ENCODE peak calls at places on chromosomes 7 and 10, in ten cellular contexts. K is AG08396; W is stimulated activated CD4-positive, alpha-beta T cell treated with anti-CD3 and anti-CD28 coated beads, TNF-alpha, amount 100 ng/mL, for 24 hours; V is NCI-H1092; H is GM04503; J is AG08395; L is dorsolateral prefrontal cortex; B is stimulated activated naive CD8-positive, alpha-beta T cell treated with anti-CD3 and anti-CD28 coated beads, Interleukin-15, amount 100 ng/mL, for 72 hours; G is cardiac fibroblast; S is EL. T is an unnamed sample.

GRCh38 chr7:108413782-108414492 is 42.3 kb downstream of the NRCAM start:
- DNase-seq in H (no peak), B (no peak), G (peak), W (no peak), S (peak), K (peak), V (no peak), L (no peak), J (peak), T (no peak)

GRCh38 chr10:130772056-130772455 is 539.5 kb downstream of the TCERG1L start:
- DNase-seq in H (no peak), B (no peak), L (no peak), K (no peak), W (no peak), G (no peak), S (no peak), V (no peak), J (no peak), T (no peak)

GRCh38 chr10:103894454-103894853 is 23.5 kb downstream of the STN1 start:
- DNase-seq in J (peak), S (no peak), G (peak), B (no peak), W (no peak), V (no peak), H (no peak), K (no peak), L (no peak), T (no peak)

GRCh38 chr10:123966896-123967231 is 75.3 kb upstream of the CPXM2 start:
- DNase-seq in V (no peak), L (no peak), K (no peak), W (no peak), S (no peak), G (no peak), H (no peak), B (no peak), J (peak), T (no peak)

GRCh38 chr10:116779076-116779687 is 36.8 kb upstream of the HSPA12A start:
- DNase-seq in H (no peak), S (peak), W (no peak), V (no peak), G (peak), J (no peak), K (no peak), B (no peak), L (no peak), T (no peak)

GRCh38 chr10:6023661-6024333 is 38.4 kb downstream of the IL2RA start:
- DNase-seq in L (no peak), B (no peak), V (no peak), G (no peak), S (peak), W (no peak), J (peak), K (peak), H (peak), T (no peak)

GRCh38 chr10:11563936-11564335 is 47.5 kb downstream of the USP6NL start:
- DNase-seq in V (no peak), L (no peak), K (no peak), S (no peak), B (no peak), W (no peak), H (no peak), J (no peak), G (no peak), T (no peak)

GRCh38 chr7:30237271-30237695 is 47.1 kb upstream of the ZNRF2 start:
- DNase-seq in G (no peak), L (no peak), B (no peak), H (no peak), J (no peak), S (no peak), W (no peak), K (no peak), V (no peak), T (no peak)

GRCh38 chr7:27196287-27196739 is 3.6 kb downstream of the HOXA13 start:
- DNase-seq in B (peak), K (peak), W (peak), L (peak), S (peak), V (peak), G (peak), H (no peak), J (peak), T (peak)

GRCh38 chr7:81013036-81013435 is 94.2 kb upstream of the SEMA3C start:
- DNase-seq in G (peak), V (no peak), B (no peak), H (peak), W (no peak), L (no peak), S (peak), K (peak), J (peak), T (no peak)

GRCh38 chr7:14219125-14219524 is 229.7 kb upstream of the ETV1 start:
- DNase-seq in H (no peak), S (no peak), W (no peak), G (peak), K (no peak), J (no peak), V (no peak), L (no peak), B (no peak), T (no peak)

GRCh38 chr7:22860337-22860736 is 37.7 kb upstream of the TOMM7 start:
- DNase-seq in H (no peak), L (no peak), K (no peak), J (no peak), G (no peak), S (no peak), W (no peak), V (no peak), B (no peak), T (no peak)

GRCh38 chr7:44767912-44768662 is 19.4 kb downstream of the ZMIZ2 start:
- DNase-seq in J (no peak), K (no peak), V (no peak), W (no peak), G (peak), L (peak), H (no peak), B (no peak), S (no peak), T (peak)

GRCh38 chr7:69187824-69188335 is 410.4 kb upstream of the AUTS2 start:
- DNase-seq in L (no peak), S (no peak), J (no peak), G (no peak), B (no peak), K (no peak), W (no peak), V (no peak), H (no peak), T (no peak)

GRCh38 chr10:17003151-17003550 is 126.5 kb downstream of the CUBN start:
- DNase-seq in L (no peak), W (peak), J (peak), K (no peak), B (peak), S (peak), H (peak), V (no peak), G (peak), T (no peak)

GRCh38 chr7:1944619-1945210 is 274.6 kb downstream of the ELFN1 start:
- DNase-seq in K (no peak), J (no peak), G (no peak), H (no peak), B (no peak), S (no peak), L (peak), V (no peak), W (no peak), T (no peak)

GRCh38 chr10:72250666-72251065 is 23.1 kb upstream of the DDIT4 start:
- DNase-seq in B (no peak), L (no peak), S (peak), W (no peak), H (peak), V (no peak), J (peak), K (peak), G (peak), T (no peak)

GRCh38 chr10:72375173-72375572 is 20.5 kb upstream of the DNAJB12 start:
- DNase-seq in S (no peak), B (no peak), G (no peak), J (peak), V (no peak), H (no peak), L (no peak), K (peak), W (no peak), T (no peak)

GRCh38 chr10:101047961-101048892 is 13.6 kb upstream of the KAZALD1 start:
- DNase-seq in H (no peak), G (no peak), K (no peak), J (no peak), B (no peak), S (no peak), W (no peak), L (no peak), V (no peak), T (no peak)

GRCh38 chr7:113371376-113372043 is 253.2 kb upstream of the SMIM30 start:
- DNase-seq in B (no peak), V (no peak), S (peak), J (no peak), W (no peak), K (peak), L (no peak), H (no peak), G (no peak), T (no peak)

GRCh38 chr7:101900103-101900502 is 82.7 kb downstream of the CUX1 start:
- DNase-seq in V (no peak), G (no peak), S (no peak), J (peak), H (no peak), K (peak), L (peak), W (no peak), B (no peak), T (no peak)

GRCh38 chr10:90847436-90847835 is 10.4 kb downstream of the HTR7 start:
- DNase-seq in L (no peak), S (peak), G (peak), B (no peak), V (no peak), W (no peak), J (peak), H (no peak), K (peak), T (no peak)

GRCh38 chr10:53839437-53840039 is 961.5 kb downstream of the PCDH15 start:
- DNase-seq in W (no peak), H (no peak), J (no peak), K (no peak), V (no peak), S (no peak), G (peak), B (no peak), L (no peak), T (no peak)

GRCh38 chr10:17872191-17873091 is 63.3 kb downstream of the MRC1 start:
- DNase-seq in J (peak), S (peak), G (peak), H (no peak), B (no peak), L (no peak), V (no peak), K (peak), W (no peak), T (no peak)

GRCh38 chr7:117195361-117195760 is 127.5 kb downstream of the WNT2 start:
- DNase-seq in G (no peak), S (no peak), K (no peak), L (no peak), J (no peak), B (no peak), V (no peak), H (no peak), W (no peak), T (no peak)